ENCODE peak calls at places on chromosomes 13 and 19, in eight cellular contexts. H, S, W, A, F, D, E and L are unnamed samples.

GRCh38 chr19:35710784-35711723 is 6.7 kb downstream of the ZBTB32 start:
- DNase-seq in S (peak; percentile 68), F (no peak), E (no peak), A (no peak), D (peak; percentile 63), H (no peak), W (no peak), L (peak; percentile 45)

GRCh38 chr19:18696023-18696422 is 12.5 kb downstream of the CRTC1 start:
- DNase-seq in E (no peak), D (no peak), F (no peak), S (no peak), H (no peak), W (no peak), A (no peak), L (no peak)

GRCh38 chr19:18418725-18419194 is 438 bp upstream of the SSBP4 start:
- DNase-seq in D (no peak), F (peak; percentile 6), W (no peak), S (no peak), H (no peak), E (peak; percentile 83), A (peak; percentile 78), L (no peak)

GRCh38 chr19:5700455-5701092 is 10.5 kb downstream of the RPL36 start:
- DNase-seq in A (no peak), F (no peak), D (no peak), E (no peak), S (no peak), W (no peak), H (no peak), L (no peak)

GRCh38 chr19:1107655-1108261 is 4.0 kb downstream of the GPX4 start:
- DNase-seq in D (no peak), E (no peak), A (no peak), S (no peak), F (no peak), W (no peak), H (no peak), L (no peak)

GRCh38 chr19:32273483-32273882 is 71.9 kb upstream of the ZNF507 start:
- DNase-seq in D (no peak), A (no peak), S (no peak), F (no peak), H (no peak), E (no peak), W (no peak), L (no peak)

GRCh38 chr13:31945202-31945978 is 86.2 kb upstream of the FRY start:
- DNase-seq in F (peak; percentile 99), E (no peak), H (peak; percentile 81), W (peak; percentile 62), A (peak; percentile 92), D (no peak), S (no peak), L (no peak)

GRCh38 chr19:38361633-38362075 is 12.7 kb upstream of the PSMD8 start:
- DNase-seq in W (no peak), S (peak; percentile 85), D (peak; percentile 63), H (no peak), F (peak; percentile 87), A (peak; percentile 92), E (peak; percentile 59), L (peak; percentile 82)

GRCh38 chr19:50719566-50719965 is at the start of gene SHANK1:
- DNase-seq in A (no peak), D (no peak), S (no peak), E (no peak), F (no peak), W (no peak), H (no peak), L (no peak)

GRCh38 chr19:49420227-49420626 is 3.0 kb downstream of the PTH2 start:
- DNase-seq in W (no peak), E (no peak), A (no peak), S (no peak), F (no peak), H (no peak), D (no peak), L (no peak)

GRCh38 chr13:76885203-76886004 is 801 bp downstream of the KCTD12 start:
- DNase-seq in D (peak; percentile 72), E (peak; percentile 64), W (no peak), F (peak; percentile 60), A (peak; percentile 79), S (peak; percentile 66), H (peak; percentile 70), L (peak; percentile 36)

GRCh38 chr19:43534811-43535761 is 2.1 kb downstream of the ZNF575 start:
- DNase-seq in A (peak; percentile 50), W (no peak), D (peak; percentile 39), F (no peak), E (peak; percentile 56), S (peak; percentile 39), H (no peak), L (peak; percentile 31)

GRCh38 chr19:14830702-14831101 is 4.3 kb downstream of the OR7A5 start:
- DNase-seq in E (peak; percentile 83), D (no peak), A (no peak), H (no peak), W (no peak), F (no peak), S (no peak), L (no peak)

GRCh38 chr19:18574691-18575291 is 3.1 kb downstream of the UBA52 start:
- DNase-seq in W (no peak), D (no peak), S (no peak), F (no peak), H (no peak), A (no peak), E (no peak), L (no peak)

GRCh38 chr13:51364404-51365008 is 25.0 kb downstream of the SERPINE3 start:
- DNase-seq in D (no peak), A (no peak), S (no peak), H (peak; percentile 68), E (no peak), W (no peak), F (no peak), L (no peak)

GRCh38 chr19:36106991-36107390 is 4.0 kb upstream of the OVOL3 start:
- DNase-seq in W (no peak), E (no peak), D (no peak), F (no peak), H (no peak), S (no peak), A (no peak), L (no peak)

GRCh38 chr13:48412100-48412556 is 785 bp downstream of the LPAR6 start:
- DNase-seq in F (no peak), S (no peak), D (no peak), H (no peak), A (no peak), W (no peak), E (no peak), L (no peak)

GRCh38 chr13:111398196-111398595 is 77.8 kb downstream of the TEX29 start:
- DNase-seq in F (no peak), S (no peak), W (no peak), A (no peak), D (no peak), H (no peak), E (no peak), L (no peak)

GRCh38 chr13:51818276-51818675 is 14.3 kb upstream of the DHRS12 start:
- DNase-seq in E (no peak), D (no peak), F (no peak), S (no peak), A (peak; percentile 24), W (no peak), H (no peak), L (no peak)

GRCh38 chr19:46014534-46014933 is 8.3 kb downstream of the PGLYRP1 start:
- DNase-seq in A (peak; percentile 49), F (peak; percentile 37), W (no peak), E (no peak), H (no peak), S (no peak), D (no peak), L (no peak)

GRCh38 chr19:38736413-38737280 is 7.6 kb downstream of the CAPN12 start:
- DNase-seq in E (peak; percentile 57), W (no peak), D (no peak), A (peak; percentile 86), H (no peak), S (peak; percentile 91), F (peak; percentile 34), L (peak; percentile 40)

GRCh38 chr19:50838239-50838638 is 4.9 kb upstream of the KLK15 start:
- DNase-seq in D (no peak), S (peak; percentile 67), E (no peak), H (peak; percentile 28), F (no peak), W (no peak), A (peak; percentile 65), L (peak; percentile 49)

GRCh38 chr13:67390462-67391093 is 160.4 kb upstream of the PCDH9 start:
- DNase-seq in D (no peak), E (no peak), H (no peak), S (no peak), A (peak; percentile 47), W (no peak), F (no peak), L (no peak)

GRCh38 chr13:95154441-95154886 is 146.8 kb downstream of the ABCC4 start:
- DNase-seq in D (no peak), E (no peak), H (peak; percentile 54), S (no peak), F (peak; percentile 90), A (peak; percentile 54), W (no peak), L (no peak)

GRCh38 chr13:79581870-79582315 is 100.9 kb downstream of the NDFIP2 start:
- DNase-seq in E (no peak), F (no peak), W (no peak), A (peak; percentile 4), H (peak; percentile 83), D (no peak), S (no peak), L (no peak)

GRCh38 chr19:45886427-45887310 is 728 bp upstream of the IRF2BP1 start:
- DNase-seq in E (peak; percentile 93), H (peak; percentile 94), A (peak; percentile 96), F (peak; percentile 85), W (peak; percentile 49), S (peak; percentile 90), D (peak; percentile 84), L (peak; percentile 94)

GRCh38 chr13:41455725-41456419 is 1.5 kb upstream of the RGCC start:
- DNase-seq in S (peak; percentile 3), D (no peak), E (no peak), A (peak; percentile 83), W (no peak), H (no peak), F (no peak), L (no peak)

GRCh38 chr13:109256866-109257760 is 529.3 kb downstream of the IRS2 start:
- DNase-seq in E (no peak), A (no peak), S (no peak), W (peak; percentile 94), F (no peak), D (no peak), H (peak; percentile 95), L (no peak)

GRCh38 chr13:114080739-114081561 is 51.5 kb downstream of the RASA3 start:
- DNase-seq in W (no peak), F (no peak), A (no peak), S (no peak), E (no peak), D (peak; percentile 21), H (no peak), L (no peak)

GRCh38 chr19:57817976-57818375 is 3.3 kb upstream of the ZNF552 start:
- DNase-seq in E (no peak), W (no peak), F (no peak), A (no peak), D (no peak), H (no peak), S (no peak), L (no peak)

GRCh38 chr19:14556662-14557188 is 15.1 kb downstream of the NDUFB7 start:
- DNase-seq in F (no peak), W (no peak), D (peak; percentile 84), H (peak; percentile 44), A (peak; percentile 72), E (peak; percentile 87), S (peak; percentile 91), L (peak; percentile 78)

GRCh38 chr13:47459512-47459911 is 541.6 kb downstream of the SUCLA2 start:
- DNase-seq in D (no peak), W (no peak), E (no peak), H (peak; percentile 29), A (no peak), S (no peak), F (no peak), L (peak; percentile 1)

GRCh38 chr19:4216832-4217231 is 12.5 kb upstream of the EBI3 start:
- DNase-seq in F (no peak), D (no peak), H (no peak), E (no peak), A (no peak), S (no peak), W (no peak), L (no peak)

GRCh38 chr13:106349080-106349841 is 186.2 kb downstream of the EFNB2 start:
- DNase-seq in E (no peak), F (peak; percentile 78), W (no peak), H (peak; percentile 69), A (peak; percentile 96), D (no peak), S (no peak), L (no peak)